ENCODE peak calls at places on chromosomes 12 and 14, in ten cellular contexts. R is endodermal cell; F is foreskin fibroblast; M is CD8-positive, alpha-beta memory T cell; J is stimulated activated CD4-positive, alpha-beta T cell treated with anti-CD3 and anti-CD28 coated beads, Interleukin-12 subunit alpha, Interleukin-12 subunit beta, amount 100 ng/mL, for 48 hours; W is AG09309; Z is SW480; Q is activated CD4-positive, CD25-positive, alpha-beta regulatory T cell treated with anti-CD3 and anti-CD28 coated beads, Interleukin-2, amount 50 U/mL, for 16 hours; S is Kasumi-1; D is MG63. E is an unnamed sample.

GRCh38 chr12:95608252-95609033 is 57.2 kb upstream of the USP44 start:
- DNase-seq in R (peak; percentile 87), F (peak; percentile 76), M (no peak), J (no peak), W (peak; percentile 84), Z (no peak), Q (no peak), S (no peak), D (peak; percentile 98), E (no peak)

GRCh38 chr12:86496595-86496994 is 240.4 kb upstream of the MGAT4C start:
- DNase-seq in R (no peak), F (no peak), M (no peak), J (no peak), W (no peak), Z (no peak), Q (no peak), S (no peak), D (no peak), E (no peak)

GRCh38 chr14:71358209-71358931 is 451.1 kb downstream of the PCNX1 start:
- DNase-seq in R (no peak), F (no peak), M (no peak), J (peak; percentile 25), W (no peak), Z (no peak), Q (no peak), S (no peak), D (no peak), E (no peak)

GRCh38 chr14:105067140-105067968 is 2.1 kb upstream of the GPR132 start:
- DNase-seq in R (peak; percentile 39), F (peak; percentile 40), M (peak; percentile 47), J (no peak), W (no peak), Z (no peak), Q (no peak), S (peak; percentile 18), D (peak; percentile 37), E (peak; percentile 24)

GRCh38 chr12:26833692-26834168 is 736 bp upstream of the ITPR2 start:
- DNase-seq in R (peak; percentile 93), F (peak; percentile 35), M (no peak), J (no peak), W (no peak), Z (peak; percentile 47), Q (no peak), S (peak; percentile 34), D (peak; percentile 15), E (no peak)

GRCh38 chr12:51622564-51622963 is 31.5 kb downstream of the SCN8A start:
- DNase-seq in R (peak; percentile 62), F (peak; percentile 50), M (no peak), J (no peak), W (no peak), Z (no peak), Q (no peak), S (no peak), D (peak; percentile 17), E (no peak)

GRCh38 chr14:104444159-104445030 is 135.2 kb upstream of the C14orf180 start:
- DNase-seq in R (peak; percentile 26), F (no peak), M (no peak), J (no peak), W (no peak), Z (peak; percentile 23), Q (no peak), S (no peak), D (no peak), E (no peak)

GRCh38 chr12:104291867-104292524 is 11.5 kb upstream of the EID3 start:
- DNase-seq in R (peak; percentile 68), F (no peak), M (no peak), J (no peak), W (no peak), Z (no peak), Q (no peak), S (no peak), D (no peak), E (no peak)

GRCh38 chr14:93348292-93348691 is 1.3 kb downstream of the COX8C start:
- DNase-seq in R (no peak), F (no peak), M (no peak), J (no peak), W (no peak), Z (no peak), Q (no peak), S (no peak), D (no peak), E (no peak)

GRCh38 chr12:113152196-113152834 is 2.8 kb downstream of the CFAP73 start:
- DNase-seq in R (no peak), F (no peak), M (no peak), J (no peak), W (no peak), Z (no peak), Q (no peak), S (no peak), D (no peak), E (no peak)

GRCh38 chr12:12671850-12672660 is 23.9 kb downstream of the GPR19 start:
- DNase-seq in R (no peak), F (peak; percentile 35), M (no peak), J (no peak), W (no peak), Z (no peak), Q (no peak), S (no peak), D (peak; percentile 78), E (no peak)

GRCh38 chr14:86430807-86431206 is 900.9 kb downstream of the FLRT2 start:
- DNase-seq in R (no peak), F (peak; percentile 1), M (no peak), J (no peak), W (no peak), Z (no peak), Q (no peak), S (no peak), D (no peak), E (no peak)

GRCh38 chr14:91679273-91679672 is 52.6 kb downstream of the CATSPERB start:
- DNase-seq in R (no peak), F (no peak), M (no peak), J (no peak), W (no peak), Z (no peak), Q (no peak), S (no peak), D (no peak), E (no peak)